ENCODE peak calls at places on chromosomes 6 and 20, in nine cellular contexts. K is kidney, E is heart left ventricle, R is uterus, C is right atrium auricular region, Y is Panc1, G is breast epithelium, U is mucosa of descending colon, L is upper lobe of right lung. S is an unnamed sample.

GRCh38 chr6:107618672-107619071 is 128.8 kb downstream of the SOBP start:
- DNase-seq in Y (no peak), U (no peak), L (no peak), C (no peak), E (no peak), G (no peak), R (no peak), K (no peak), S (no peak)

GRCh38 chr6:153059311-153059710 is 56.8 kb upstream of the MTRF1L start:
- DNase-seq in E (no peak), Y (no peak), C (no peak), L (no peak), K (no peak), R (no peak), U (no peak), G (no peak), S (no peak)

GRCh38 chr20:37282558-37282957 is 6.9 kb upstream of the MANBAL start:
- DNase-seq in E (no peak), Y (no peak), L (no peak), C (no peak), G (no peak), R (peak; percentile 50), K (no peak), U (no peak), S (peak; percentile 44)

GRCh38 chr20:4283011-4283410 is 267.7 kb upstream of the RNF24 start:
- DNase-seq in K (no peak), E (no peak), R (no peak), Y (no peak), U (no peak), L (no peak), C (no peak), G (no peak), S (no peak)

GRCh38 chr6:42963855-42964605 is 3.5 kb downstream of the GNMT start:
- DNase-seq in G (no peak), C (no peak), K (peak; percentile 31), E (no peak), L (no peak), R (no peak), U (no peak), Y (no peak), S (peak; percentile 33)

GRCh38 chr6:150723857-150724256 is 124.2 kb downstream of the PLEKHG1 start:
- DNase-seq in U (no peak), L (no peak), G (peak; percentile 34), Y (no peak), E (no peak), R (no peak), K (no peak), C (no peak), S (no peak)

GRCh38 chr20:58818585-58819285 is 32.0 kb downstream of the GNAS-AS1 start:
- DNase-seq in L (no peak), C (no peak), U (no peak), G (peak; percentile 28), E (no peak), Y (no peak), R (no peak), K (no peak), S (peak; percentile 34)

GRCh38 chr6:43772571-43773049 is 2.6 kb downstream of the VEGFA start:
- DNase-seq in Y (no peak), G (no peak), C (no peak), L (no peak), R (no peak), K (peak; percentile 64), E (peak; percentile 44), U (no peak), S (no peak)

GRCh38 chr6:25866011-25866410 is 8.0 kb downstream of the SLC17A3 start:
- DNase-seq in K (no peak), E (no peak), U (no peak), G (no peak), C (no peak), L (no peak), Y (no peak), R (no peak), S (peak; percentile 21)

GRCh38 chr20:371755-372542 is 8.6 kb upstream of the TRIB3 start:
- DNase-seq in E (peak; percentile 57), K (peak; percentile 87), G (peak; percentile 71), C (peak; percentile 79), Y (no peak), U (peak; percentile 62), L (peak; percentile 93), R (peak; percentile 32), S (peak; percentile 85)

GRCh38 chr6:115983998-115984397 is 76.7 kb downstream of the FRK start:
- DNase-seq in G (no peak), R (no peak), E (no peak), K (no peak), U (no peak), L (no peak), C (no peak), Y (no peak), S (no peak)

GRCh38 chr6:142313284-142313683 is 11.5 kb downstream of the ADGRG6 start:
- DNase-seq in K (no peak), C (no peak), Y (no peak), R (no peak), L (no peak), E (no peak), U (no peak), G (no peak), S (peak; percentile 89)

GRCh38 chr6:84052204-84052882 is 18.8 kb downstream of the MRAP2 start:
- DNase-seq in U (no peak), C (peak; percentile 67), K (peak; percentile 95), E (peak; percentile 69), Y (no peak), R (no peak), G (peak; percentile 23), L (no peak), S (peak; percentile 23)

GRCh38 chr6:12749531-12750379 is 33.2 kb downstream of the PHACTR1 start:
- DNase-seq in G (no peak), K (no peak), L (no peak), Y (no peak), E (no peak), C (no peak), U (peak; percentile 37), R (no peak), S (no peak)

GRCh38 chr20:2114106-2114505 is 12.5 kb downstream of the STK35 start:
- DNase-seq in E (no peak), R (peak; percentile 12), L (no peak), G (no peak), C (no peak), K (no peak), U (no peak), Y (no peak), S (no peak)

GRCh38 chr6:4817551-4817950 is 41.3 kb downstream of the CDYL start:
- DNase-seq in Y (no peak), C (no peak), L (no peak), K (no peak), E (no peak), U (no peak), G (no peak), R (no peak), S (no peak)

DNA sequence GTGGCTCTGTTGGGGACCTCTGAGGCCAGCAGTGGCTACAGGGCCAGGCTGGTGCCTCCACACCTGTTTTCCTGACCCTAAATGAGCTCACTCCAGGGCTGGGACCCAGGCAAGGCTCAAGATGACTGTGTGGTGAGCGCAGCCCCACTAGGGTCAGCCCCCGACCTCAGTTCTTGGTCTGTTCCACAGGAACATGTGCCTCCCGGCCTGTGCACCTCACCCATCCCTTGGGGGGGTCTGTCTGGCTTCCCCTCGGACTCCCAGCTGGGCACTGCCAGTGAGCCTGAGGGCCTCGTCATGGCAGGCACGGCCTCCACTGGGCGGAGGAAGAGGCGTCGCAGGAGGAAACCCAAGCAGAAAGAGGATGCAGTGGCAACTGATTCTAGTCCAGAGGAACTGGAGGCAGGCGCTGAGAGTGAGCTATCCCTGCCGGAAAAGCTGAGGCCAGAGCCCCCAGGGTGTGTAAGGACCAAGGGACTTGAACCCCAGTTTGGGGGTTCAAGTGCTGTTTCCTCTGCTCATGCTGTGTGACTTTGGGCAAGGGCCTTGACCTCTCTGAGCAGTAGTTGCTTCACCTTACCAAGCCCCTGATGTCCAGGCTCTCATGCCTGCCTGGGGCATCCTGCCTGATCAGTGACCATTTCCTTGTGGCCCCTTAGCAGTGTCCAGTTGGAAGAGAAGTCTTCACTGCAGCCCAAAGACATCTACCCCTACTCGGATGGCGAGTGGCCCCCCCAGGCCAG is 8.0 kb downstream of the LPIN3 start:
- DNase-seq in Y (no peak), E (no peak), G (no peak), L (no peak), R (no peak), U (no peak), K (peak; percentile 59), C (no peak), S (no peak)
- H3K36me3 ChIP-seq in Y (no peaks in the 10 kb centered on the region), E (peaks cover 3% of the 10 kb centered on the region), G (peaks cover 11% of the 10 kb centered on the region), L (no peaks in the 10 kb centered on the region), R (no peaks in the 10 kb centered on the region), U (no peaks in the 10 kb centered on the region), K (peaks cover 23% of the 10 kb centered on the region), C (peaks cover 33% of the 10 kb centered on the region), S (peaks cover 31% of the 10 kb centered on the region)

GRCh38 chr20:47235853-47236638 is 120.5 kb downstream of the ZMYND8 start:
- DNase-seq in U (no peak), C (no peak), E (no peak), G (no peak), K (no peak), Y (no peak), L (no peak), R (no peak), S (no peak)
- H3K36me3 ChIP-seq in U (peaks cover 7% of the 10 kb centered on the region), C (peaks cover 67% of the 10 kb centered on the region), E (peaks cover 11% of the 10 kb centered on the region), G (no peaks in the 10 kb centered on the region), K (peaks cover 29% of the 10 kb centered on the region), Y (peaks cover 15% of the 10 kb centered on the region), L (peaks cover 83% of the 10 kb centered on the region), R (no peaks in the 10 kb centered on the region), S (peaks cover 41% of the 10 kb centered on the region)

GRCh38 chr6:20440291-20440690 is 38.6 kb downstream of the E2F3 start:
- DNase-seq in C (no peak), L (no peak), G (no peak), Y (no peak), E (no peak), K (no peak), U (no peak), R (no peak), S (no peak)

GRCh38 chr6:20438462-20439070 is 36.9 kb downstream of the E2F3 start:
- DNase-seq in R (no peak), G (no peak), L (no peak), E (no peak), U (no peak), Y (no peak), C (no peak), K (no peak), S (no peak)

GRCh38 chr6:20436719-20437118 is 35.0 kb downstream of the E2F3 start:
- DNase-seq in U (no peak), K (no peak), E (no peak), R (no peak), C (no peak), Y (no peak), G (no peak), L (no peak), S (no peak)

GRCh38 chr6:20439558-20439957 is 37.9 kb downstream of the E2F3 start:
- DNase-seq in R (no peak), Y (no peak), U (no peak), G (no peak), L (no peak), K (no peak), C (no peak), E (no peak), S (no peak)

GRCh38 chr6:20437639-20438038 is 36.0 kb downstream of the E2F3 start:
- DNase-seq in R (no peak), G (no peak), E (no peak), L (no peak), C (no peak), U (no peak), K (no peak), Y (no peak), S (no peak)
- H3K36me3 ChIP-seq in R (no peaks in the 10 kb centered on the region), G (no peaks in the 10 kb centered on the region), E (no peaks in the 10 kb centered on the region), L (no peaks in the 10 kb centered on the region), C (no peaks in the 10 kb centered on the region), U (no peaks in the 10 kb centered on the region), K (no peaks in the 10 kb centered on the region), Y (no peaks in the 10 kb centered on the region), S (no peaks in the 10 kb centered on the region)

GRCh38 chr20:41552295-41553068 is 65.7 kb downstream of the CHD6 start:
- DNase-seq in C (no peak), G (no peak), R (no peak), L (no peak), K (no peak), Y (no peak), U (no peak), E (no peak), S (no peak)
- H3K36me3 ChIP-seq in C (no peaks in the 10 kb centered on the region), G (no peaks in the 10 kb centered on the region), R (no peaks in the 10 kb centered on the region), L (no peaks in the 10 kb centered on the region), K (no peaks in the 10 kb centered on the region), Y (no peaks in the 10 kb centered on the region), U (no peaks in the 10 kb centered on the region), E (no peaks in the 10 kb centered on the region), S (no peaks in the 10 kb centered on the region)

S was measured in bronchial epithelial cell.